ENCODE peak calls at places on chromosomes 12 and 14, in five cellular contexts. Y is globus pallidus; L is iris pigment epithelial cell; U is COR-L47; Q is effector CD8-positive, alpha-beta T cell. A is an unnamed sample.

GRCh38 chr12:117472983-117473382 is 111.6 kb upstream of the NOS1 start:
- DNase-seq in Q (no peak), Y (no peak), U (no peak), L (no peak), A (no peak)

GRCh38 chr12:80107221-80107620 is 7.9 kb downstream of the OTOGL start:
- DNase-seq in Y (no peak), Q (no peak), U (no peak), L (peak; percentile 38), A (no peak)

GRCh38 chr14:68767248-68767645 is 25.6 kb downstream of the ZFP36L1 start:
- DNase-seq in Q (no peak), L (no peak), U (no peak), Y (no peak), A (no peak)

GRCh38 chr14:102917469-102918211 is 4.8 kb upstream of the AMN start:
- DNase-seq in U (peak; percentile 42), Y (no peak), Q (peak; percentile 43), L (peak; percentile 26), A (peak; percentile 52)

GRCh38 chr12:129614221-129614885 is 289.5 kb downstream of the TMEM132D start:
- DNase-seq in Y (no peak), Q (no peak), U (no peak), L (peak; percentile 76), A (no peak)

GRCh38 chr12:12705833-12706520 is 10.0 kb upstream of the GPR19 start:
- DNase-seq in U (no peak), Y (no peak), Q (peak; percentile 36), L (no peak), A (no peak)

GRCh38 chr12:33650832-33651231 is 211.2 kb upstream of the SYT10 start:
- DNase-seq in L (no peak), Y (no peak), Q (no peak), U (no peak), A (no peak)

GRCh38 chr12:28550757-28551381 is 360.6 kb downstream of the CCDC91 start:
- DNase-seq in Y (peak; percentile 7), U (no peak), Q (no peak), L (peak; percentile 84), A (peak; percentile 82)

GRCh38 chr12:19338405-19338804 is 100.9 kb upstream of the AEBP2 start:
- DNase-seq in Y (no peak), U (no peak), Q (no peak), L (peak; percentile 5), A (peak; percentile 9)

GRCh38 chr14:65834051-65834450 is 421.5 kb downstream of the FUT8 start:
- DNase-seq in Y (no peak), L (no peak), U (no peak), Q (no peak), A (no peak)

GRCh38 chr12:98227162-98227561 is 288.2 kb upstream of the TMPO start:
- DNase-seq in Q (no peak), L (peak; percentile 27), U (no peak), Y (no peak), A (peak; percentile 24)

GRCh38 chr12:15194947-15195346 is 26.3 kb downstream of the RERG start:
- DNase-seq in Q (no peak), U (no peak), Y (no peak), L (no peak), A (no peak)

GRCh38 chr12:49518914-49519573 is 19.8 kb upstream of the KCNH3 start:
- DNase-seq in U (no peak), Y (no peak), Q (no peak), L (peak; percentile 76), A (peak; percentile 58)

GRCh38 chr12:93571360-93571853 is 1.1 kb upstream of the SOCS2 start:
- DNase-seq in Q (peak; percentile 52), U (peak; percentile 47), Y (no peak), L (no peak), A (peak; percentile 48)

GRCh38 chr14:80448267-80448666 is 237.0 kb upstream of the DIO2 start:
- DNase-seq in Q (no peak), L (no peak), U (no peak), Y (no peak), A (no peak)

GRCh38 chr14:102516531-102517411 is 7.2 kb upstream of the ANKRD9 start:
- DNase-seq in U (no peak), L (no peak), Y (peak; percentile 41), Q (peak; percentile 51), A (no peak)

GRCh38 chr14:23692416-23692815 is 56.3 kb downstream of the DHRS2 start:
- DNase-seq in Y (no peak), Q (no peak), L (no peak), U (no peak), A (no peak)

GRCh38 chr12:51320695-51321320 is 3.2 kb downstream of the BIN2 start:
- DNase-seq in Y (no peak), L (peak; percentile 22), U (no peak), Q (no peak), A (peak; percentile 56)

GRCh38 chr14:74934476-74935339 is 11.6 kb upstream of the RPS6KL1 start:
- DNase-seq in Q (no peak), L (no peak), U (no peak), Y (no peak), A (peak; percentile 34)

GRCh38 chr12:72228424-72228823 is 43.7 kb upstream of the TRHDE start:
- DNase-seq in L (no peak), Y (no peak), U (no peak), Q (no peak), A (no peak)

GRCh38 chr14:93944348-93945069 is 17.4 kb downstream of the FAM181A start:
- DNase-seq in L (no peak), Q (no peak), U (no peak), Y (no peak), A (no peak)

GRCh38 chr14:23432102-23432925 is 3.1 kb downstream of the MYH7 start:
- DNase-seq in U (no peak), Q (no peak), Y (no peak), L (no peak), A (no peak)

GRCh38 chr12:117498880-117499279 is 137.5 kb upstream of the NOS1 start:
- DNase-seq in Q (no peak), L (no peak), Y (no peak), U (no peak), A (no peak)

GRCh38 chr14:63852817-63853730 is at the start of gene SYNE2:
- DNase-seq in Q (peak; percentile 64), Y (peak; percentile 43), L (peak; percentile 70), U (peak; percentile 66), A (peak; percentile 84)

GRCh38 chr14:65631040-65631439 is 218.5 kb downstream of the FUT8 start:
- DNase-seq in L (no peak), Q (no peak), U (peak; percentile 18), Y (no peak), A (no peak)

GRCh38 chr12:82966160-82966559 is 279.5 kb downstream of the TMTC2 start:
- DNase-seq in U (no peak), Y (no peak), Q (no peak), L (no peak), A (peak; percentile 21)

GRCh38 chr14:37583358-37584210 is 11.5 kb downstream of the FOXA1 start:
- DNase-seq in L (no peak), Y (no peak), U (peak; percentile 81), Q (no peak), A (no peak)

GRCh38 chr12:852864-853263 is 96.6 kb downstream of the RAD52 start:
- DNase-seq in U (no peak), L (no peak), Q (no peak), Y (no peak), A (no peak)

GRCh38 chr12:104643093-104643646 is 186.4 kb downstream of the CHST11 start:
- DNase-seq in U (no peak), L (no peak), Y (no peak), Q (no peak), A (no peak)

GRCh38 chr12:57631566-57632368 is 1.2 kb downstream of the B4GALNT1 start:
- DNase-seq in Q (no peak), Y (no peak), U (peak; percentile 11), L (no peak), A (peak; percentile 29)

GRCh38 chr12:54628186-54628846 is 6.4 kb downstream of the LACRT start:
- DNase-seq in L (no peak), Y (no peak), Q (no peak), U (no peak), A (no peak)

GRCh38 chr12:125069616-125070015 is 4.4 kb downstream of the AACS start:
- DNase-seq in Y (no peak), U (no peak), Q (no peak), L (no peak), A (no peak)

GRCh38 chr14:81234268-81234667 is 13.5 kb upstream of the GTF2A1 start:
- DNase-seq in Y (no peak), U (no peak), L (peak; percentile 23), Q (no peak), A (peak; percentile 31)

GRCh38 chr14:72630374-72630773 is 263.5 kb downstream of the DPF3 start:
- DNase-seq in Y (no peak), Q (no peak), L (no peak), U (no peak), A (no peak)

GRCh38 chr12:27619308-27619707 is 76.9 kb upstream of the REP15 start:
- DNase-seq in Q (no peak), U (no peak), L (peak; percentile 90), Y (no peak), A (peak; percentile 78)

GRCh38 chr14:104343690-104344640 is 205.6 kb downstream of the KIF26A start:
- DNase-seq in Y (no peak), U (peak; percentile 54), Q (no peak), L (no peak), A (no peak)